ENCODE peak calls at places on chromosome 3, in five cellular contexts. H is AG20443, K is occipital lobe, R is cardiac fibroblast, F is NCI-H748 treated with DMSO at 0.1 percent for 48 hours. D is an unnamed sample.

GRCh38 chr3:63918321-63918720 is 6.1 kb upstream of the SCAANT1 start:
- DNase-seq in H (peak), K (no peak), R (peak), F (no peak), D (no peak)

GRCh38 chr3:134965849-134966248 is 170.8 kb downstream of the EPHB1 start:
- DNase-seq in H (no peak), K (no peak), R (no peak), F (no peak), D (no peak)

GRCh38 chr3:24387493-24387892 is 107.2 kb downstream of the THRB start:
- DNase-seq in H (peak), K (no peak), R (peak), F (no peak), D (no peak)

GRCh38 chr3:30227571-30228301 is 378.7 kb upstream of the TGFBR2 start:
- DNase-seq in H (peak), K (no peak), R (peak), F (no peak), D (no peak)

GRCh38 chr3:120855665-120856437 is 52.2 kb upstream of the STXBP5L start:
- DNase-seq in H (peak), K (peak), R (peak), F (no peak), D (no peak)

GRCh38 chr3:158659454-158660237 is 12.8 kb downstream of the LXN start:
- DNase-seq in H (peak), K (peak), R (peak), F (no peak), D (peak)

GRCh38 chr3:155317211-155317610 is 23.7 kb upstream of the STRIT1 start:
- DNase-seq in H (no peak), K (no peak), R (peak), F (no peak), D (no peak)

GRCh38 chr3:120850326-120851295 is 57.4 kb upstream of the STXBP5L start:
- DNase-seq in H (peak), K (peak), R (peak), F (no peak), D (peak)

GRCh38 chr3:153160451-153161137 is 1.4 kb upstream of the RAP2B start:
- DNase-seq in H (peak), K (peak), R (peak), F (peak), D (no peak)

GRCh38 chr3:133880287-133880686 is 15.4 kb downstream of the RAB6B start:
- DNase-seq in H (no peak), K (no peak), R (no peak), F (no peak), D (no peak)

GRCh38 chr3:51966016-51966415 is 1.2 kb downstream of the PCBP4 start:
- DNase-seq in H (no peak), K (peak), R (no peak), F (no peak), D (no peak)

GRCh38 chr3:53478166-53478830 is 16.1 kb upstream of the CACNA1D start:
- DNase-seq in H (no peak), K (no peak), R (no peak), F (no peak), D (peak)

GRCh38 chr3:194879991-194880939 is 194.6 kb downstream of the FAM43A start:
- DNase-seq in H (peak), K (no peak), R (peak), F (no peak), D (peak)

GRCh38 chr3:31053299-31053698 is 158.8 kb upstream of the GADL1 start:
- DNase-seq in H (no peak), K (no peak), R (no peak), F (no peak), D (no peak)

GRCh38 chr3:185549111-185549510 is 3.3 kb downstream of the LIPH start:
- DNase-seq in H (peak), K (peak), R (peak), F (no peak), D (no peak)

GRCh38 chr3:100041328-100041749 is 73.0 kb downstream of the FILIP1L start:
- DNase-seq in H (peak), K (no peak), R (peak), F (no peak), D (no peak)

GRCh38 chr3:14452676-14453367 is 50.4 kb downstream of the SLC6A6 start:
- DNase-seq in H (peak), K (peak), R (peak), F (peak), D (peak)

GRCh38 chr3:40985195-40985594 is 214.1 kb upstream of the CTNNB1 start:
- DNase-seq in H (no peak), K (no peak), R (no peak), F (no peak), D (no peak)

GRCh38 chr3:127747751-127748521 is 74.4 kb downstream of the MGLL start:
- DNase-seq in H (peak), K (no peak), R (peak), F (no peak), D (no peak)

GRCh38 chr3:112653209-112653871 is 12.4 kb upstream of the CCDC80 start:
- DNase-seq in H (peak), K (no peak), R (peak), F (no peak), D (no peak)

GRCh38 chr3:18369561-18370185 is 55.5 kb downstream of the SATB1 start:
- DNase-seq in H (no peak), K (no peak), R (no peak), F (peak), D (no peak)

GRCh38 chr3:44032487-44032886 is 209.2 kb upstream of the TOPAZ1 start:
- DNase-seq in H (no peak), K (no peak), R (no peak), F (no peak), D (no peak)

GRCh38 chr3:52406231-52406661 is 38.7 kb downstream of the SEMA3G start:
- DNase-seq in H (no peak), K (no peak), R (no peak), F (no peak), D (no peak)

GRCh38 chr3:120039642-120040610 is 54.3 kb downstream of the GSK3B start:
- DNase-seq in H (no peak), K (no peak), R (peak), F (no peak), D (no peak)

GRCh38 chr3:150114873-150115570 is 144.3 kb upstream of the PFN2 start:
- DNase-seq in H (peak), K (no peak), R (peak), F (no peak), D (peak)

GRCh38 chr3:71294919-71295318 is 288.6 kb downstream of the FOXP1 start:
- DNase-seq in H (no peak), K (no peak), R (no peak), F (no peak), D (no peak)

GRCh38 chr3:181288145-181288544 is 298.6 kb upstream of the DNAJC19 start:
- DNase-seq in H (no peak), K (no peak), R (no peak), F (no peak), D (no peak)

GRCh38 chr3:69729350-69729919 is 9.8 kb upstream of the MITF start:
- DNase-seq in H (no peak), K (no peak), R (no peak), F (no peak), D (no peak)

GRCh38 chr3:48219543-48219942 is 3.8 kb upstream of the CAMP start:
- DNase-seq in H (peak), K (no peak), R (peak), F (no peak), D (no peak)

GRCh38 chr3:184377882-184378445 is at the start of gene THPO:
- DNase-seq in H (no peak), K (no peak), R (no peak), F (no peak), D (no peak)

GRCh38 chr3:27792869-27793268 is 70.7 kb upstream of the EOMES start:
- DNase-seq in H (no peak), K (no peak), R (no peak), F (no peak), D (no peak)

GRCh38 chr3:26474706-26475105 is 147.9 kb upstream of the LRRC3B start:
- DNase-seq in H (no peak), K (no peak), R (no peak), F (no peak), D (no peak)

GRCh38 chr3:37223084-37223975 is 48.9 kb upstream of the LRRFIP2 start:
- DNase-seq in H (no peak), K (no peak), R (no peak), F (no peak), D (no peak)

GRCh38 chr3:193190387-193190786 is 50.6 kb upstream of the PLAAT1 start:
- DNase-seq in H (no peak), K (no peak), R (no peak), F (peak), D (no peak)

D was measured in NCI-H2227 treated with DMSO at 0.1 percent for 48 hours.